ENCODE peak calls at places on chromosomes 4 and X, in eight cellular contexts. O, K, D, F, R, U, M and C are unnamed samples.

GRCh38 chr4:161883157-161883556 is 280.6 kb downstream of the FSTL5 start:
- DNase-seq in O (no peak), K (no peak), D (no peak), F (no peak), R (no peak), U (no peak), M (no peak), C (no peak)

GRCh38 chrX:37755073-37755472 is 24.8 kb upstream of the CYBB start:
- DNase-seq in O (no peak), K (no peak), D (peak; percentile 61), F (no peak), R (no peak), U (no peak), M (peak; percentile 92), C (peak; percentile 31)

GRCh38 chr4:105135746-105136145 is 10.9 kb upstream of the TET2 start:
- DNase-seq in O (no peak), K (no peak), D (no peak), F (no peak), R (no peak), U (no peak), M (peak; percentile 30), C (no peak)

GRCh38 chr4:57303012-57303751 is 193.0 kb upstream of the IGFBP7 start:
- DNase-seq in O (no peak), K (peak; percentile 2), D (no peak), F (no peak), R (no peak), U (peak; percentile 56), M (peak; percentile 11), C (no peak)

GRCh38 chrX:12974217-12974796 is 603 bp upstream of the TMSB4X start:
- DNase-seq in O (no peak), K (peak; percentile 69), D (peak; percentile 71), F (peak; percentile 63), R (no peak), U (peak; percentile 60), M (peak; percentile 91), C (no peak)

GRCh38 chr4:36222702-36223101 is 21.6 kb downstream of the ARAP2 start:
- DNase-seq in O (no peak), K (no peak), D (no peak), F (no peak), R (no peak), U (no peak), M (no peak), C (no peak)

GRCh38 chr4:174681723-174682300 is 147.2 kb downstream of the GLRA3 start:
- DNase-seq in O (no peak), K (peak; percentile 55), D (no peak), F (peak; percentile 81), R (no peak), U (peak; percentile 9), M (no peak), C (no peak)

GRCh38 chrX:21181232-21181853 is 192.9 kb upstream of the CNKSR2 start:
- DNase-seq in O (no peak), K (no peak), D (no peak), F (no peak), R (no peak), U (no peak), M (no peak), C (no peak)

GRCh38 chr4:60657802-60658201 is 542.3 kb upstream of the ADGRL3 start:
- DNase-seq in O (no peak), K (peak; percentile 2), D (no peak), F (no peak), R (no peak), U (no peak), M (peak; percentile 2), C (no peak)

GRCh38 chr4:151561551-151562256 is 152.7 kb downstream of the FHIP1A start:
- DNase-seq in O (no peak), K (no peak), D (no peak), F (no peak), R (no peak), U (no peak), M (no peak), C (no peak)

GRCh38 chrX:45803383-45803921 is 602.8 kb upstream of the DIPK2B start:
- DNase-seq in O (no peak), K (peak; percentile 97), D (peak; percentile 64), F (no peak), R (no peak), U (peak; percentile 98), M (peak; percentile 91), C (no peak)

GRCh38 chr4:11130195-11130975 is 298.3 kb downstream of the HS3ST1 start:
- DNase-seq in O (no peak), K (peak; percentile 89), D (no peak), F (no peak), R (no peak), U (peak; percentile 21), M (no peak), C (no peak)

GRCh38 chr4:7335363-7336066 is 99.2 kb downstream of the PSAPL1 start:
- DNase-seq in O (peak; percentile 80), K (no peak), D (no peak), F (peak; percentile 73), R (peak; percentile 91), U (peak; percentile 18), M (peak; percentile 71), C (peak; percentile 76)

GRCh38 chr4:15805583-15806517 is 27.7 kb downstream of the CD38 start:
- DNase-seq in O (no peak), K (peak; percentile 70), D (no peak), F (peak; percentile 42), R (no peak), U (peak; percentile 56), M (peak; percentile 84), C (peak; percentile 47)

GRCh38 chr4:41573458-41574129 is 35.6 kb downstream of the LIMCH1 start:
- DNase-seq in O (no peak), K (peak; percentile 5), D (no peak), F (no peak), R (no peak), U (no peak), M (no peak), C (no peak)

GRCh38 chrX:53479295-53479694 is 45.1 kb upstream of the HSD17B10 start:
- DNase-seq in O (no peak), K (no peak), D (no peak), F (peak; percentile 40), R (no peak), U (peak; percentile 20), M (peak; percentile 52), C (no peak)

GRCh38 chrX:53476371-53476770 is 42.2 kb upstream of the HSD17B10 start:
- DNase-seq in O (no peak), K (peak; percentile 79), D (no peak), F (no peak), R (no peak), U (peak; percentile 90), M (no peak), C (no peak)

GRCh38 chrX:53481816-53482485 is 47.8 kb upstream of the HSD17B10 start:
- DNase-seq in O (peak; percentile 43), K (peak; percentile 73), D (no peak), F (peak; percentile 14), R (peak; percentile 21), U (peak; percentile 61), M (peak; percentile 77), C (peak; percentile 21)

GRCh38 chrX:53483838-53484420 is 49.8 kb upstream of the HSD17B10 start:
- DNase-seq in O (no peak), K (peak; percentile 48), D (no peak), F (no peak), R (no peak), U (peak; percentile 66), M (no peak), C (no peak)

GRCh38 chrX:53481093-53481492 is 46.9 kb upstream of the HSD17B10 start:
- DNase-seq in O (no peak), K (no peak), D (no peak), F (peak; percentile 25), R (no peak), U (no peak), M (peak; percentile 45), C (no peak)
- TF ChIP-seq CTCF in O (peak; percentile 15), K (peak; percentile 43), D (peak; percentile 40), F (peak; percentile 51), R (no peak), U (peak; percentile 50), M (peak; percentile 62), C (no peak)

GRCh38 chr4:137226900-137227299 is 305.4 kb downstream of the PCDH18 start:
- DNase-seq in O (no peak), K (peak; percentile 34), D (no peak), F (no peak), R (no peak), U (peak; percentile 11), M (peak; percentile 1), C (no peak)
- TF ChIP-seq CTCF in O (no peak), K (peak; percentile 45), D (no peak), F (no peak), R (peak; percentile 43), U (peak; percentile 62), M (no peak), C (no peak)

DNA sequence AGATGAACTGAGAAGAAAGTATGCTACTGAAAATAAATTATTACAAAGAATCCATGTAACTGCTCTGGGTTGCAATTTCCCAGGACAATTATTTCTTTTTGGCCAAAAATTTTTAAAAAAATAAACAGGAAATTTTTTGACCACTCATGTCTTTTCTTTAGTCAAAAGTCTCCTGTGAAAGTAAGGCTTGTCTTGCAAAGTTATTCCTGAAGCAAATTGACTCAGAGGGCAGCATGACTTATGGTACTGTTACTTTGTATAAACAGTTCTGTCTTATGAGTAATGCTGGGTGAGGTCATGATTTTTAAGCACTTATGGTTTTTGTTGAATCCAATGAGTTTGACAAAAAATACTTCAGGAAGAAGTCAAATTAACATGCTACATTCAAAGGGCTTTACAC is 292.8 kb upstream of the ARSJ start:
- DNase-seq in O (no peak), K (peak; percentile 98), D (no peak), F (no peak), R (no peak), U (peak; percentile 90), M (peak; percentile 31), C (no peak)
- TF ChIP-seq CTCF in O (no peak), K (no peak), D (no peak), F (no peak), R (no peak), U (no peak), M (no peak), C (no peak)

GRCh38 chr4:74975082-74975481 is 42.2 kb downstream of the PARM1 start:
- DNase-seq in O (no peak), K (no peak), D (no peak), F (no peak), R (no peak), U (no peak), M (no peak), C (no peak)

GRCh38 chr4:74970577-74970976 is 37.7 kb downstream of the PARM1 start:
- DNase-seq in O (no peak), K (no peak), D (no peak), F (no peak), R (no peak), U (no peak), M (no peak), C (no peak)

DNA sequence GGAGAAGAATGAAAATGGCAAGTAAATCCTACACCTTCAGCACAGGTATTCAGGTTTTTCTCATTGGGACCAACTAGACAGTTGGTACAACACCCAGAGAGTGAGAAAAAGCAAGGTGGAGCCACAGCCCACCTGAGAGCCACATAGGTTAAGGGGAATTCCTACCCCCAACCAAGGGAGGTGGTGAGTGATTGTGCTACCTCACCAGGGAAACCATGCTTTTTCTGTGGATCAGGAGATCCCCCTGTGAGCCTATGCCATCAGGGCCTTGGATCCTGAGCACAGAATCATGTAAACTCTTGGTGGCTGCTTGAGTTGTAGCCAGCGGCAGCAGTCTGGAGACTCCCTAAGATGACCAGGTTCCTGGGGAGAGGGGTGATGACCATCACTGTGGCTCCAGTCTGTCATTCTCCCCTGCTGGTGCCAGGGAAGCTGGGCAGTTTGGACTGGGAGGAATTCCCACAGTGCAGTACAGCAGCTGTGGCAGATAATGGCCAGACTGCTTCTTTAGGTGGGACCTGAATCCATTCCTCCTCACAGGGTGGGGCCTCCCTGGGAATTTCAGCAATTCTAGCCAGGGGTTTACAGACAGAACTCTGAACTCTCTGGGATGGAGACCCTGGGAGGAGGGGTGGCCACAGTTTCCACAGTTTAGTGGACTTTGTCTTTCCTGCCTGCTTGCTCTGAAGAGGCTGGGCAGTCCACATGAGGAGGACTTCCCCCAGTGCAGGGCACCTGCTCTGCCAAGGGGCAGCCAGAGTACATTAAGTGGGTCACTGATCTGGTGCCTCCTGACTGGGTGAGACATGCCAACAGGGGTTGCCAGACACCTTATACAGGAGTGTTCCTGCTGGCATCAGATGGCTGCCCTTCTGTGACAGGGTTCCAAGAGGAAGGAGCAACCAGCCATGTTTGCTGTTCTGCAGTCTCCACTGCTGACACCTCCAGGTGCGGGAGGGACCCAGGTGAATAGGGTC is 43.2 kb downstream of the PARM1 start:
- DNase-seq in O (no peak), K (no peak), D (no peak), F (no peak), R (no peak), U (no peak), M (no peak), C (no peak)
- TF ChIP-seq CTCF in O (no peak), K (no peak), D (no peak), F (no peak), R (no peak), U (no peak), M (no peak), C (no peak)